ENCODE peak calls at places on chromosomes 16 and 17, in four cellular contexts. D is mammary epithelial cell, U is endothelial cell of umbilical vein, Q is GM23248. O is an unnamed sample.

GRCh38 chr17:80481284-80482057 is 5.1 kb upstream of the NPTX1 start:
- DNase-seq in D (no peak), U (no peak), Q (no peak), O (no peak)

GRCh38 chr16:84986102-84986501 is 25.2 kb downstream of the ZDHHC7 start:
- DNase-seq in D (no peak), U (no peak), Q (no peak), O (no peak)

GRCh38 chr17:79562806-79563141 is 48.1 kb downstream of the RBFOX3 start:
- DNase-seq in D (no peak), U (no peak), Q (no peak), O (no peak)

GRCh38 chr16:46690281-46691178 is 1.1 kb downstream of the ORC6 start:
- DNase-seq in D (no peak), U (peak; percentile 25), Q (peak; percentile 42), O (no peak)

GRCh38 chr17:61208301-61209098 is 191.1 kb upstream of the TBX2 start:
- DNase-seq in D (no peak), U (no peak), Q (peak; percentile 53), O (no peak)

GRCh38 chr16:69324585-69325253 is 5.7 kb downstream of the PDF start:
- DNase-seq in D (no peak), U (no peak), Q (no peak), O (no peak)

GRCh38 chr16:30585022-30585399 is 486 bp downstream of the ZNF785 start:
- DNase-seq in D (no peak), U (no peak), Q (peak; percentile 64), O (no peak)

GRCh38 chr17:13323990-13324389 is 277.7 kb downstream of the HS3ST3A1 start:
- DNase-seq in D (no peak), U (no peak), Q (no peak), O (no peak)

GRCh38 chr17:41822216-41823140 is 9.7 kb downstream of the FKBP10 start:
- DNase-seq in D (no peak), U (no peak), Q (no peak), O (no peak)

GRCh38 chr16:16121185-16121727 is 102.0 kb downstream of the ABCC6 start:
- DNase-seq in D (no peak), U (no peak), Q (no peak), O (no peak)

GRCh38 chr17:35257080-35257701 is 14.3 kb downstream of the SLFN5 start:
- DNase-seq in D (peak; percentile 88), U (peak; percentile 95), Q (no peak), O (no peak)

GRCh38 chr17:41801374-41802062 is 10.2 kb downstream of the P3H4 start:
- DNase-seq in D (peak; percentile 76), U (peak; percentile 77), Q (peak; percentile 80), O (peak; percentile 38)

GRCh38 chr16:69141936-69142335 is 9.5 kb downstream of the UTP4 start:
- DNase-seq in D (no peak), U (no peak), Q (no peak), O (no peak)

GRCh38 chr16:35180970-35181369 is 1721.6 kb downstream of the TP53TG3F start:
- DNase-seq in D (no peak), U (no peak), Q (no peak), O (no peak)
- H3K9me3 ChIP-seq in D (peaks cover 16% of the 10 kb centered on the region), U (peaks cover 6% of the 10 kb centered on the region), Q (no peaks in the 10 kb centered on the region), O (peaks cover 4% of the 10 kb centered on the region)

GRCh38 chr17:7294614-7295153 is at the start of gene YBX2:
- DNase-seq in D (peak; percentile 45), U (peak; percentile 45), Q (peak; percentile 52), O (peak; percentile 72)

GRCh38 chr17:7292729-7293128 is 1.7 kb downstream of the YBX2 start:
- DNase-seq in D (no peak), U (no peak), Q (no peak), O (no peak)

GRCh38 chr17:7292194-7292593 is 2.2 kb downstream of the YBX2 start:
- DNase-seq in D (no peak), U (no peak), Q (no peak), O (no peak)

GRCh38 chr17:7293821-7294613 is 422 bp downstream of the YBX2 start:
- DNase-seq in D (no peak), U (no peak), Q (no peak), O (no peak)

DNA sequence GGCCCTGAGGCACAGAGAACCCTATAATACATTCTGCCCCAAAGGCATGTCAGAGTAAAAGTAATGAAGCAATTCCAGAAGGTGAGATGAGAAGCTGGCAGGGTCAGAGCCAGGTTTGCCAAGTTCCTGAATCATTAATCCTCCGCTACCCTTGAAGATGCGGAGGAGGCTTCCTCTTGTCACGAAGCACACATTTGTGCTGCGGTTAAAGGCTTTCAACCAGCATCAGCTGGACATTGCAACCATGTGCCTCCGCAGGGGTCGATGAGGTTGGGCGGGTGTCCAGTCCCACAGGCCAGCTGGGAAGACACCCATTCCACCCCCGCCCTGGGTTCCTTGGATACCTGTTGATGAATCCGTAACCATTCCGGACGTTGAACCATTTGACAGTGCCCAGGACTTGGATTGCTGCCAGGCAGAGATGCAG is 1.3 kb downstream of the YBX2 start:
- DNase-seq in D (peak; percentile 70), U (no peak), Q (peak; percentile 36), O (no peak)
- H3K4me3 ChIP-seq in D (no peak overlapping the region), U (no peak overlapping the region), Q (no peak overlapping the region), O (no peak overlapping the region)

GRCh38 chr17:22704674-22705073 is 1012.4 kb downstream of the KCNJ18 start:
- DNase-seq in D (no peak), U (no peak), Q (peak; percentile 4), O (no peak)
- H3K9me3 ChIP-seq in D (peaks cover 33% of the 10 kb centered on the region), U (no peaks in the 10 kb centered on the region), Q (no peaks in the 10 kb centered on the region), O (no peaks in the 10 kb centered on the region)

GRCh38 chr16:54213322-54213721 is 73.3 kb downstream of the IRX3 start:
- DNase-seq in D (no peak), U (no peak), Q (no peak), O (no peak)
- H3K4me3 ChIP-seq in D (no peak overlapping the region), U (no peak overlapping the region), Q (no peak overlapping the region), O (no peak overlapping the region)

GRCh38 chr17:22459953-22460350 is 767.6 kb downstream of the KCNJ18 start:
- DNase-seq in D (no peak), U (no peak), Q (no peak), O (no peak)

GRCh38 chr17:22462461-22462860 is 770.1 kb downstream of the KCNJ18 start:
- DNase-seq in D (no peak), U (no peak), Q (no peak), O (no peak)

GRCh38 chr17:22460461-22461063 is 768.2 kb downstream of the KCNJ18 start:
- DNase-seq in D (no peak), U (no peak), Q (no peak), O (no peak)

GRCh38 chr17:22463110-22463850 is 771.0 kb downstream of the KCNJ18 start:
- DNase-seq in D (no peak), U (no peak), Q (no peak), O (no peak)

GRCh38 chr17:22461460-22462145 is 769.3 kb downstream of the KCNJ18 start:
- DNase-seq in D (no peak), U (no peak), Q (no peak), O (no peak)
- H3K9me3 ChIP-seq in D (peaks cover 29% of the 10 kb centered on the region), U (no peaks in the 10 kb centered on the region), Q (no peaks in the 10 kb centered on the region), O (no peaks in the 10 kb centered on the region)

GRCh38 chr16:86306811-86307517 is 203.4 kb upstream of the FOXF1 start:
- DNase-seq in D (peak; percentile 56), U (no peak), Q (peak; percentile 75), O (no peak)
- H3K4me3 ChIP-seq in D (no peak overlapping the region), U (no peak overlapping the region), Q (no peak overlapping the region), O (no peak overlapping the region)

DNA sequence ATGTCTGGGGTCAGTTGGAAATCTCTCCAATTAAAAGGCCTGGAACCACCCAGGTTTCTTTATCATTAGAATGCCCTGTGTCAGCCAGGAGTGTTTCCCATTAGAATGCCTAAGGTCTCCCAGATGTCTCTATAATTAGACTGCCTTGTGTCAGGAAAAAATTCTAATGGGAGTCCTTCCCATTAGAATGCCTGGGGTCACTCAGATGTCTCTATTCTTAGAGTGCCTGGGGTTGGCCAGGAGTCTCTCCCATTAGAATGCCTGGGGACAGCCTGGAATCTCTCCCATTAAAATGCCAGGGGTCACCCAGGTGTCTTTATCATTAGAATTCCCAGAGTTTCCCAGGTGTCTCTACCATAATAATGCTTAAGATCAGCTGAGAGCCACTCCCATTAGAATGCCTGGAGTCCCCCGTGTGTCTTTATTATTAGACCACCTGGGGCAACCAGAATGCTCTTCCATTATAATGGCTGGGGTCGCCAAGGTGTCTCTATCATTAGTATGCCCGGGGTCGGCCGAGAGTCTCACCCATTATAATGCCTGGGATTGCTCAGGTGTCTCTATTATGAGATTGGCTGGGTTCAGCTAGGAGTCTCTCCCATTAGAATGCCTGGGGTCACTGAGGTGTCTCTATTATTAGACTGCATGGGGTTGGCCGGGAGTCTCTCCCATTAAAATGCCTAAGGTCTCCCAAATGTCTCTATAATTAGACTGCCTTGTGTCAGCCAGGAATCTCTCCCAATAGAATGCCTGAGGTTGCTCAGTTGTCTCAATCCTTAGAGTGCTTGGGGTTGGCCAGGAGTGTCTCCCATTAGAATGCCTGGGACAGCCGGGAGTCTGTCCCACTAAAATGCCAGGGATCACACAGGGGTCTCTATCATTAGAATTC is 2254.6 kb downstream of the TP53TG3F start:
- DNase-seq in D (no peak), U (no peak), Q (no peak), O (no peak)
- H3K9me3 ChIP-seq in D (peaks cover 14% of the 10 kb centered on the region), U (no peaks in the 10 kb centered on the region), Q (no peaks in the 10 kb centered on the region), O (peaks cover 28% of the 10 kb centered on the region)

GRCh38 chr17:50169121-50169764 is 3.4 kb downstream of the SGCA start:
- DNase-seq in D (peak; percentile 68), U (peak; percentile 65), Q (peak; percentile 68), O (peak; percentile 48)
- H3K4me3 ChIP-seq in D (no peak overlapping the region), U (no peak overlapping the region), Q (no peak overlapping the region), O (no peak overlapping the region)

GRCh38 chr16:35201151-35201550 is 1741.7 kb downstream of the TP53TG3F start:
- DNase-seq in D (no peak), U (no peak), Q (no peak), O (no peak)

GRCh38 chr16:35203636-35204035 is 1744.2 kb downstream of the TP53TG3F start:
- DNase-seq in D (no peak), U (no peak), Q (no peak), O (no peak)

GRCh38 chr16:35198223-35199199 is 1739.1 kb downstream of the TP53TG3F start:
- DNase-seq in D (no peak), U (no peak), Q (no peak), O (no peak)

GRCh38 chr16:35197656-35198055 is 1738.2 kb downstream of the TP53TG3F start:
- DNase-seq in D (no peak), U (no peak), Q (no peak), O (no peak)

GRCh38 chr16:35200662-35201061 is 1741.2 kb downstream of the TP53TG3F start:
- DNase-seq in D (no peak), U (no peak), Q (no peak), O (no peak)
- H3K9me3 ChIP-seq in D (peaks cover 14% of the 10 kb centered on the region), U (peaks cover 11% of the 10 kb centered on the region), Q (no peaks in the 10 kb centered on the region), O (no peaks in the 10 kb centered on the region)

GRCh38 chr16:1983053-1983543 is 895 bp upstream of the GFER start:
- DNase-seq in D (no peak), U (no peak), Q (no peak), O (no peak)
- H3K4me3 ChIP-seq in D (no peak overlapping the region), U (peak overlapping the region; percentile 75), Q (peak overlapping the region; percentile 86), O (peak overlapping the region; percentile 76)

O was measured in effector memory CD4-positive, alpha-beta T cell.